ENCODE peak calls at places on chromosomes 2 and 18, in six cellular contexts. One of them, this sample, is unnamed.

GRCh38 chr2:25276569-25277465 is 64.9 kb downstream of the DNMT3A start:
- DNase-seq in CD8-positive, alpha-beta T cell: peak; percentile 87
- DNase-seq in hepatocyte: peak; percentile 55
- DNase-seq in transverse colon: peak; percentile 60
- DNase-seq in uterus: peak; percentile 54
- DNase-seq in pancreas: no peak
- DNase-seq in this sample: peak; percentile 80

GRCh38 chr2:84652430-84652829 is 136.1 kb downstream of the DNAH6 start:
- DNase-seq in CD8-positive, alpha-beta T cell: no peak
- DNase-seq in hepatocyte: no peak
- DNase-seq in transverse colon: no peak
- DNase-seq in uterus: no peak
- DNase-seq in pancreas: no peak
- DNase-seq in this sample: no peak

GRCh38 chr2:34365937-34366336 is 766.8 kb upstream of the FAM98A start:
- DNase-seq in CD8-positive, alpha-beta T cell: no peak
- DNase-seq in hepatocyte: peak; percentile 7
- DNase-seq in transverse colon: no peak
- DNase-seq in uterus: no peak
- DNase-seq in pancreas: peak; percentile 64
- DNase-seq in this sample: no peak

GRCh38 chr2:26993768-26994167 is 23.3 kb downstream of the MAPRE3 start:
- DNase-seq in CD8-positive, alpha-beta T cell: no peak
- DNase-seq in hepatocyte: no peak
- DNase-seq in transverse colon: no peak
- DNase-seq in uterus: no peak
- DNase-seq in pancreas: no peak
- DNase-seq in this sample: no peak

GRCh38 chr2:12452211-12452610 is 264.5 kb upstream of the TRIB2 start:
- DNase-seq in CD8-positive, alpha-beta T cell: no peak
- DNase-seq in hepatocyte: no peak
- DNase-seq in transverse colon: no peak
- DNase-seq in uterus: no peak
- DNase-seq in pancreas: no peak
- DNase-seq in this sample: no peak

GRCh38 chr2:61662990-61663389 is 124.8 kb upstream of the XPO1 start:
- DNase-seq in CD8-positive, alpha-beta T cell: no peak
- DNase-seq in hepatocyte: no peak
- DNase-seq in transverse colon: no peak
- DNase-seq in uterus: no peak
- DNase-seq in pancreas: no peak
- DNase-seq in this sample: no peak

GRCh38 chr2:140506606-140507005 is 1624.2 kb downstream of the LRP1B start:
- DNase-seq in CD8-positive, alpha-beta T cell: no peak
- DNase-seq in hepatocyte: no peak
- DNase-seq in transverse colon: no peak
- DNase-seq in uterus: no peak
- DNase-seq in pancreas: no peak
- DNase-seq in this sample: no peak

GRCh38 chr2:13542061-13542460 is 825.3 kb downstream of the TRIB2 start:
- DNase-seq in CD8-positive, alpha-beta T cell: no peak
- DNase-seq in hepatocyte: no peak
- DNase-seq in transverse colon: no peak
- DNase-seq in uterus: no peak
- DNase-seq in pancreas: no peak
- DNase-seq in this sample: no peak

GRCh38 chr2:2886934-2887333 is 490.7 kb downstream of the EIPR1 start:
- DNase-seq in CD8-positive, alpha-beta T cell: no peak
- DNase-seq in hepatocyte: no peak
- DNase-seq in transverse colon: no peak
- DNase-seq in uterus: no peak
- DNase-seq in pancreas: no peak
- DNase-seq in this sample: no peak

GRCh38 chr2:38033651-38034050 is 42.3 kb downstream of the CYP1B1 start:
- DNase-seq in CD8-positive, alpha-beta T cell: no peak
- DNase-seq in hepatocyte: no peak
- DNase-seq in transverse colon: no peak
- DNase-seq in uterus: no peak
- DNase-seq in pancreas: no peak
- DNase-seq in this sample: no peak

GRCh38 chr2:9288233-9288632 is 81.6 kb downstream of the ASAP2 start:
- DNase-seq in CD8-positive, alpha-beta T cell: no peak
- DNase-seq in hepatocyte: no peak
- DNase-seq in transverse colon: no peak
- DNase-seq in uterus: no peak
- DNase-seq in pancreas: no peak
- DNase-seq in this sample: no peak

GRCh38 chr2:214465386-214466146 is 54.7 kb downstream of the VWC2L start:
- DNase-seq in CD8-positive, alpha-beta T cell: no peak
- DNase-seq in hepatocyte: peak; percentile 28
- DNase-seq in transverse colon: no peak
- DNase-seq in uterus: no peak
- DNase-seq in pancreas: no peak
- DNase-seq in this sample: no peak

GRCh38 chr2:65278450-65279030 is 50.9 kb downstream of the ACTR2 start:
- DNase-seq in CD8-positive, alpha-beta T cell: no peak
- DNase-seq in hepatocyte: no peak
- DNase-seq in transverse colon: no peak
- DNase-seq in uterus: no peak
- DNase-seq in pancreas: no peak
- DNase-seq in this sample: no peak

GRCh38 chr2:9184319-9184807 is 22.2 kb upstream of the ASAP2 start:
- DNase-seq in CD8-positive, alpha-beta T cell: no peak
- DNase-seq in hepatocyte: no peak
- DNase-seq in transverse colon: no peak
- DNase-seq in uterus: no peak
- DNase-seq in pancreas: no peak
- DNase-seq in this sample: no peak

GRCh38 chr2:164710252-164710633 is 89.0 kb upstream of the GRB14 start:
- DNase-seq in CD8-positive, alpha-beta T cell: no peak
- DNase-seq in hepatocyte: peak; percentile 38
- DNase-seq in transverse colon: no peak
- DNase-seq in uterus: no peak
- DNase-seq in pancreas: no peak
- DNase-seq in this sample: no peak

GRCh38 chr2:46366675-46367067 is 69.5 kb downstream of the EPAS1 start:
- DNase-seq in CD8-positive, alpha-beta T cell: no peak
- DNase-seq in hepatocyte: no peak
- DNase-seq in transverse colon: no peak
- DNase-seq in uterus: no peak
- DNase-seq in pancreas: no peak
- DNase-seq in this sample: no peak

GRCh38 chr18:51617572-51618260 is 420.2 kb upstream of the MEX3C start:
- DNase-seq in CD8-positive, alpha-beta T cell: no peak
- DNase-seq in hepatocyte: no peak
- DNase-seq in transverse colon: no peak
- DNase-seq in uterus: no peak
- DNase-seq in pancreas: no peak
- DNase-seq in this sample: no peak

GRCh38 chr18:26370037-26370436 is 143.8 kb downstream of the TAF4B start:
- DNase-seq in CD8-positive, alpha-beta T cell: no peak
- DNase-seq in hepatocyte: no peak
- DNase-seq in transverse colon: no peak
- DNase-seq in uterus: no peak
- DNase-seq in pancreas: no peak
- DNase-seq in this sample: no peak

GRCh38 chr18:26655614-26656400 is 107.5 kb upstream of the KCTD1 start:
- DNase-seq in CD8-positive, alpha-beta T cell: no peak
- DNase-seq in hepatocyte: peak; percentile 77
- DNase-seq in transverse colon: peak; percentile 46
- DNase-seq in uterus: peak; percentile 55
- DNase-seq in pancreas: peak; percentile 79
- DNase-seq in this sample: no peak

GRCh38 chr2:188601927-188602326 is 310.3 kb downstream of the GULP1 start:
- DNase-seq in CD8-positive, alpha-beta T cell: no peak
- DNase-seq in hepatocyte: no peak
- DNase-seq in transverse colon: no peak
- DNase-seq in uterus: no peak
- DNase-seq in pancreas: no peak
- DNase-seq in this sample: no peak

GRCh38 chr2:230974096-230974913 is 21.6 kb upstream of the SPATA3 start:
- DNase-seq in CD8-positive, alpha-beta T cell: peak; percentile 79
- DNase-seq in hepatocyte: no peak
- DNase-seq in transverse colon: peak; percentile 26
- DNase-seq in uterus: no peak
- DNase-seq in pancreas: no peak
- DNase-seq in this sample: peak; percentile 55

GRCh38 chr18:52570975-52571374 is 231.0 kb downstream of the DCC start:
- DNase-seq in CD8-positive, alpha-beta T cell: no peak
- DNase-seq in hepatocyte: no peak
- DNase-seq in transverse colon: no peak
- DNase-seq in uterus: no peak
- DNase-seq in pancreas: no peak
- DNase-seq in this sample: no peak

GRCh38 chr2:66890286-66890812 is 455.4 kb downstream of the MEIS1 start:
- DNase-seq in CD8-positive, alpha-beta T cell: no peak
- DNase-seq in hepatocyte: no peak
- DNase-seq in transverse colon: no peak
- DNase-seq in uterus: no peak
- DNase-seq in pancreas: no peak
- DNase-seq in this sample: no peak

GRCh38 chr18:66995270-66995669 is 391.4 kb upstream of the CDH19 start:
- DNase-seq in CD8-positive, alpha-beta T cell: no peak
- DNase-seq in hepatocyte: no peak
- DNase-seq in transverse colon: no peak
- DNase-seq in uterus: no peak
- DNase-seq in pancreas: no peak
- DNase-seq in this sample: no peak
- H3K9me3 ChIP-seq in CD8-positive, alpha-beta T cell: no peaks in the 10 kb centered on the region
- H3K9me3 ChIP-seq in hepatocyte: no peaks in the 10 kb centered on the region
- H3K9me3 ChIP-seq in transverse colon: no peaks in the 10 kb centered on the region
- H3K9me3 ChIP-seq in uterus: no peaks in the 10 kb centered on the region
- H3K9me3 ChIP-seq in pancreas: no peaks in the 10 kb centered on the region
- H3K9me3 ChIP-seq in this sample: no peaks in the 10 kb centered on the region

GRCh38 chr2:237438082-237438925 is 24.3 kb upstream of the COL6A3 start:
- DNase-seq in CD8-positive, alpha-beta T cell: no peak
- DNase-seq in hepatocyte: peak; percentile 74
- DNase-seq in transverse colon: peak; percentile 55
- DNase-seq in uterus: no peak
- DNase-seq in pancreas: no peak
- DNase-seq in this sample: no peak
- H3K4me1 ChIP-seq in CD8-positive, alpha-beta T cell: peaks cover 86% of the 10 kb centered on the region
- H3K4me1 ChIP-seq in hepatocyte: peaks cover 16% of the 10 kb centered on the region
- H3K4me1 ChIP-seq in transverse colon: peaks cover 5% of the 10 kb centered on the region
- H3K4me1 ChIP-seq in uterus: peaks cover 9% of the 10 kb centered on the region
- H3K4me1 ChIP-seq in pancreas: no peaks in the 10 kb centered on the region
- H3K4me1 ChIP-seq in this sample: no peaks in the 10 kb centered on the region

GRCh38 chr2:45169339-45170190 is 160.3 kb upstream of the SIX2 start:
- DNase-seq in CD8-positive, alpha-beta T cell: peak; percentile 42
- DNase-seq in hepatocyte: peak; percentile 21
- DNase-seq in transverse colon: no peak
- DNase-seq in uterus: no peak
- DNase-seq in pancreas: peak; percentile 80
- DNase-seq in this sample: no peak
- H3K27ac ChIP-seq in CD8-positive, alpha-beta T cell: no peak overlapping the region
- H3K27ac ChIP-seq in hepatocyte: no peak overlapping the region
- H3K27ac ChIP-seq in transverse colon: no peak overlapping the region
- H3K27ac ChIP-seq in uterus: peak overlapping the region; percentile 66
- H3K27ac ChIP-seq in pancreas: peak overlapping the region; percentile 46
- H3K27ac ChIP-seq in this sample: no peak overlapping the region

DNA sequence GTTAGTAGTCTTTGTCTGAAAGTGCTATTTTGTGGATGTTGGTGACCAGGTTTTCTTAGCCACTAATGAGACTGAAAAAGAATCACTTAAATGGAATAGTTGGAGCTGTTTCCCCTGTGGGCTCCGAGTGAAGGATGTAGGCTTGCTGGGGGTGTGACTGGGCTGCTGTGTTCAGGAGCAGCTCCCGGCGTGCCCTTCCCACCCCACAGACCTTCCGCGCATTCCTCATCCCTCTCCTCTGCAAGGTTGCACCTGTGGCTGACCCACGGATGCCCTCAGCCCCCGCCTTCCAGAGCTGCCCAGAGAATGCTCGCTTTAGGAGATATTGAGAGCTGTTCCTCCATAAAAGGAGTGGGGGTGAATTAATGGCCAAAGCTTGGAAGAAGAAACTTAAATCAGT is 174.3 kb downstream of the LDLRAD4 start:
- DNase-seq in CD8-positive, alpha-beta T cell: peak; percentile 25
- DNase-seq in hepatocyte: no peak
- DNase-seq in transverse colon: no peak
- DNase-seq in uterus: no peak
- DNase-seq in pancreas: no peak
- DNase-seq in this sample: no peak
- H3K9me3 ChIP-seq in CD8-positive, alpha-beta T cell: no peaks in the 10 kb centered on the region
- H3K9me3 ChIP-seq in hepatocyte: no peaks in the 10 kb centered on the region
- H3K9me3 ChIP-seq in transverse colon: no peaks in the 10 kb centered on the region
- H3K9me3 ChIP-seq in uterus: no peaks in the 10 kb centered on the region
- H3K9me3 ChIP-seq in pancreas: no peaks in the 10 kb centered on the region
- H3K9me3 ChIP-seq in this sample: no peaks in the 10 kb centered on the region

GRCh38 chr2:181105562-181105961 is 125.2 kb downstream of the UBE2E3 start:
- DNase-seq in CD8-positive, alpha-beta T cell: no peak
- DNase-seq in hepatocyte: no peak
- DNase-seq in transverse colon: no peak
- DNase-seq in uterus: no peak
- DNase-seq in pancreas: no peak
- DNase-seq in this sample: no peak

GRCh38 chr2:181106229-181106628 is 125.8 kb downstream of the UBE2E3 start:
- DNase-seq in CD8-positive, alpha-beta T cell: no peak
- DNase-seq in hepatocyte: no peak
- DNase-seq in transverse colon: no peak
- DNase-seq in uterus: no peak
- DNase-seq in pancreas: no peak
- DNase-seq in this sample: no peak

GRCh38 chr2:181103659-181104058 is 123.3 kb downstream of the UBE2E3 start:
- DNase-seq in CD8-positive, alpha-beta T cell: no peak
- DNase-seq in hepatocyte: no peak
- DNase-seq in transverse colon: no peak
- DNase-seq in uterus: no peak
- DNase-seq in pancreas: no peak
- DNase-seq in this sample: no peak

GRCh38 chr2:181104512-181105121 is 124.2 kb downstream of the UBE2E3 start:
- DNase-seq in CD8-positive, alpha-beta T cell: no peak
- DNase-seq in hepatocyte: peak; percentile 65
- DNase-seq in transverse colon: peak; percentile 11
- DNase-seq in uterus: no peak
- DNase-seq in pancreas: no peak
- DNase-seq in this sample: peak; percentile 28

GRCh38 chr2:181106789-181107418 is 126.5 kb downstream of the UBE2E3 start:
- DNase-seq in CD8-positive, alpha-beta T cell: no peak
- DNase-seq in hepatocyte: peak; percentile 46
- DNase-seq in transverse colon: no peak
- DNase-seq in uterus: no peak
- DNase-seq in pancreas: no peak
- DNase-seq in this sample: no peak
- H3K4me1 ChIP-seq in CD8-positive, alpha-beta T cell: peaks cover 33% of the 10 kb centered on the region
- H3K4me1 ChIP-seq in hepatocyte: no peaks in the 10 kb centered on the region
- H3K4me1 ChIP-seq in transverse colon: no peaks in the 10 kb centered on the region
- H3K4me1 ChIP-seq in uterus: no peaks in the 10 kb centered on the region
- H3K4me1 ChIP-seq in pancreas: no peaks in the 10 kb centered on the region
- H3K4me1 ChIP-seq in this sample: no peaks in the 10 kb centered on the region

GRCh38 chr2:1675633-1676032 is 68.7 kb downstream of the PXDN start:
- DNase-seq in CD8-positive, alpha-beta T cell: peak; percentile 42
- DNase-seq in hepatocyte: no peak
- DNase-seq in transverse colon: peak; percentile 25
- DNase-seq in uterus: peak; percentile 88
- DNase-seq in pancreas: no peak
- DNase-seq in this sample: no peak
- H3K27ac ChIP-seq in CD8-positive, alpha-beta T cell: no peak overlapping the region
- H3K27ac ChIP-seq in hepatocyte: no peak overlapping the region
- H3K27ac ChIP-seq in transverse colon: peak overlapping the region; percentile 46
- H3K27ac ChIP-seq in uterus: peak overlapping the region; percentile 87
- H3K27ac ChIP-seq in pancreas: no peak overlapping the region
- H3K27ac ChIP-seq in this sample: no peak overlapping the region

GRCh38 chr2:166211079-166211478 is 83.3 kb upstream of the SCN1A start:
- DNase-seq in CD8-positive, alpha-beta T cell: no peak
- DNase-seq in hepatocyte: no peak
- DNase-seq in transverse colon: no peak
- DNase-seq in uterus: no peak
- DNase-seq in pancreas: no peak
- DNase-seq in this sample: no peak
- H3K9me3 ChIP-seq in CD8-positive, alpha-beta T cell: no peaks in the 10 kb centered on the region
- H3K9me3 ChIP-seq in hepatocyte: no peaks in the 10 kb centered on the region
- H3K9me3 ChIP-seq in transverse colon: peaks cover 7% of the 10 kb centered on the region
- H3K9me3 ChIP-seq in uterus: no peaks in the 10 kb centered on the region
- H3K9me3 ChIP-seq in pancreas: no peaks in the 10 kb centered on the region
- H3K9me3 ChIP-seq in this sample: no peaks in the 10 kb centered on the region